ENCODE peak calls at places on chromosomes 3 and 15, in ten cellular contexts. X is spleen, L is heart right ventricle, P is upper lobe of left lung, K is AG09309, I is GM13977, A is psoas muscle, Z is RWPE1, W is brain microvascular endothelial cell, S is endothelial cell of umbilical vein. C is an unnamed sample.

GRCh38 chr3:170799009-170799408 is 71.0 kb downstream of the RPL22L1 start:
- DNase-seq in S (no peak), Z (no peak), K (no peak), W (no peak), A (no peak), L (no peak), P (no peak), I (no peak), X (no peak), C (no peak)

GRCh38 chr3:8441969-8442559 is 59.6 kb upstream of the LMCD1 start:
- DNase-seq in K (peak; percentile 41), A (no peak), P (no peak), I (peak; percentile 62), W (peak; percentile 64), Z (peak; percentile 57), L (no peak), X (no peak), S (peak; percentile 76), C (no peak)

GRCh38 chr3:30660128-30660525 is 53.7 kb downstream of the TGFBR2 start:
- DNase-seq in S (no peak), L (no peak), P (no peak), A (no peak), Z (no peak), W (no peak), I (no peak), K (no peak), X (no peak), C (no peak)

GRCh38 chr3:194586839-194587238 is 46.4 kb downstream of the TMEM44 start:
- DNase-seq in X (no peak), Z (no peak), A (no peak), S (peak; percentile 75), K (peak; percentile 24), I (no peak), P (no peak), L (no peak), W (peak; percentile 92), C (no peak)

GRCh38 chr3:15266510-15267376 is 60.7 kb downstream of the CAPN7 start:
- DNase-seq in P (no peak), S (no peak), I (no peak), X (no peak), K (no peak), W (no peak), L (no peak), Z (no peak), A (no peak), C (no peak)

GRCh38 chr15:63370764-63371163 is 10.9 kb downstream of the CA12 start:
- DNase-seq in S (no peak), L (no peak), K (no peak), A (no peak), X (no peak), W (no peak), Z (no peak), P (no peak), I (no peak), C (no peak)

GRCh38 chr3:71104090-71104489 is 479.4 kb downstream of the FOXP1 start:
- DNase-seq in Z (no peak), X (no peak), A (no peak), L (no peak), W (peak; percentile 84), I (no peak), S (peak; percentile 59), K (peak; percentile 76), P (no peak), C (no peak)

GRCh38 chr15:74793135-74794028 is 11.5 kb downstream of the CSK start:
- DNase-seq in X (peak; percentile 90), A (no peak), I (no peak), Z (no peak), S (no peak), W (peak; percentile 56), P (peak; percentile 79), K (no peak), L (no peak), C (no peak)

GRCh38 chr3:185713015-185713414 is 111.8 kb downstream of the IGF2BP2 start:
- DNase-seq in W (no peak), P (no peak), I (no peak), A (no peak), X (no peak), Z (no peak), S (no peak), K (no peak), L (no peak), C (no peak)

GRCh38 chr15:35583863-35584528 is 38.0 kb upstream of the DPH6 start:
- DNase-seq in W (no peak), X (no peak), S (no peak), Z (no peak), A (no peak), L (no peak), I (no peak), K (no peak), P (no peak), C (no peak)

GRCh38 chr3:72523409-72524172 is 324.7 kb downstream of the SHQ1 start:
- DNase-seq in P (no peak), Z (no peak), X (peak; percentile 82), S (no peak), I (peak; percentile 31), A (no peak), W (no peak), K (no peak), L (peak; percentile 14), C (no peak)

GRCh38 chr3:184565421-184566211 is 4.0 kb downstream of the EPHB3 start:
- DNase-seq in Z (peak; percentile 90), X (peak; percentile 62), P (peak; percentile 81), W (peak; percentile 39), S (no peak), L (no peak), K (peak; percentile 67), I (no peak), A (no peak), C (peak; percentile 64)

GRCh38 chr15:20345401-20345958 is 196.1 kb downstream of the GOLGA6L6 start:
- DNase-seq in S (no peak), I (peak; percentile 46), A (peak; percentile 52), X (peak; percentile 80), K (no peak), L (no peak), Z (no peak), P (peak; percentile 67), W (no peak), C (peak; percentile 37)

GRCh38 chr3:42489937-42490227 is 12.6 kb upstream of the VIPR1 start:
- DNase-seq in K (no peak), I (no peak), W (no peak), P (no peak), X (no peak), L (no peak), S (no peak), Z (no peak), A (no peak), C (no peak)

GRCh38 chr15:38708672-38709188 is 144.1 kb upstream of the RASGRP1 start:
- DNase-seq in P (no peak), K (no peak), A (no peak), X (no peak), Z (no peak), S (peak; percentile 21), I (no peak), W (no peak), L (no peak), C (no peak)

GRCh38 chr3:150936693-150937092 is 31.5 kb upstream of the MINDY4B start:
- DNase-seq in P (no peak), X (no peak), S (no peak), L (no peak), I (no peak), Z (no peak), W (no peak), A (no peak), K (no peak), C (no peak)
- TF ChIP-seq CTCF in P (no peak), X (no peak), S (no peak), L (no peak), I (no peak), Z (no peak), W (no peak), A (no peak), K (no peak), C (no peak)

GRCh38 chr15:93362821-93363220 is 273.8 kb upstream of the RGMA start:
- DNase-seq in Z (no peak), S (no peak), W (no peak), P (no peak), L (no peak), X (no peak), I (no peak), K (no peak), A (no peak), C (no peak)
- TF ChIP-seq CTCF in Z (no peak), S (no peak), W (no peak), P (no peak), L (no peak), X (no peak), I (no peak), K (no peak), A (no peak), C (no peak)

GRCh38 chr15:77784361-77785292 is 151.9 kb upstream of the LINGO1 start:
- DNase-seq in W (peak; percentile 4), L (no peak), P (no peak), K (no peak), A (no peak), X (no peak), S (peak; percentile 14), I (peak; percentile 59), Z (peak; percentile 29), C (no peak)
- TF ChIP-seq CTCF in W (peak; percentile 63), L (peak; percentile 36), P (no peak), K (peak; percentile 36), A (no peak), X (peak; percentile 17), S (peak; percentile 59), I (peak; percentile 55), Z (no peak), C (no peak)

GRCh38 chr15:59993950-59994401 is 10.1 kb upstream of the FOXB1 start:
- DNase-seq in A (no peak), P (peak; percentile 54), I (peak; percentile 30), K (no peak), W (no peak), X (no peak), S (no peak), Z (no peak), L (no peak), C (no peak)
- TF ChIP-seq CTCF in A (no peak), P (no peak), I (peak; percentile 30), K (no peak), W (peak; percentile 41), X (no peak), S (peak; percentile 13), Z (no peak), L (no peak), C (no peak)

GRCh38 chr15:65054333-65055200 is 9.4 kb downstream of the SLC51B start:
- DNase-seq in X (peak; percentile 87), P (peak; percentile 81), S (peak; percentile 61), W (peak; percentile 69), L (peak; percentile 78), I (peak; percentile 85), A (peak; percentile 89), K (peak; percentile 24), Z (peak; percentile 75), C (peak; percentile 81)
- TF ChIP-seq CTCF in X (peak; percentile 88), P (peak; percentile 92), S (peak; percentile 96), W (peak; percentile 99), L (peak; percentile 85), I (peak; percentile 91), A (peak; percentile 92), K (peak; percentile 99), Z (peak; percentile 96), C (peak; percentile 85)

C was measured in mesothelial cell of epicardium.